ENCODE peak calls at places on chromosomes 1 and 21, in six cellular contexts. B is H1, W is HepG2, R is GM12878, T is K562, D is GM12892. P is an unnamed sample.

GRCh38 chr1:119516680-119517079 is 9.7 kb downstream of the HSD3B1 start:
- DNase-seq in B (peak), W (no peak), R (no peak), T (no peak), D (no peak), P (no peak)

GRCh38 chr1:167663002-167663772 is 33.2 kb downstream of the RCSD1 start:
- DNase-seq in B (no peak), W (no peak), R (peak), T (peak), D (no peak), P (no peak)

GRCh38 chr1:31510853-31511789 is 65.2 kb upstream of the TINAGL1 start:
- DNase-seq in B (no peak), W (peak), R (no peak), T (no peak), D (no peak), P (no peak)

GRCh38 chr1:52142220-52143153 is 598 bp downstream of the ZFYVE9 start:
- DNase-seq in B (peak), W (peak), R (no peak), T (peak), D (peak), P (peak)

GRCh38 chr1:176996455-176997090 is 167.9 kb downstream of the ASTN1 start:
- DNase-seq in B (peak), W (no peak), R (no peak), T (no peak), D (no peak), P (no peak)

GRCh38 chr1:231279081-231279480 is 38.1 kb downstream of the GNPAT start:
- DNase-seq in B (no peak), W (no peak), R (no peak), T (no peak), D (no peak), P (no peak)

GRCh38 chr1:244863491-244864252 is 671 bp downstream of the HNRNPU start:
- DNase-seq in B (no peak), W (no peak), R (no peak), T (no peak), D (no peak), P (peak)

GRCh38 chr1:230865062-230865817 is 3.1 kb downstream of the C1orf198 start:
- DNase-seq in B (no peak), W (no peak), R (no peak), T (no peak), D (no peak), P (no peak)

GRCh38 chr21:39001341-39001740 is 181.9 kb downstream of the PSMG1 start:
- DNase-seq in B (no peak), W (no peak), R (no peak), T (no peak), D (no peak), P (no peak)

GRCh38 chr1:153531638-153532037 is 4.2 kb downstream of the S100A6 start:
- DNase-seq in B (no peak), W (no peak), R (no peak), T (no peak), D (no peak), P (no peak)

GRCh38 chr1:246769306-246769705 is 45.1 kb downstream of the SCCPDH start:
- DNase-seq in B (no peak), W (no peak), R (no peak), T (no peak), D (no peak), P (no peak)

GRCh38 chr1:241306125-241306790 is 50.7 kb downstream of the RGS7 start:
- DNase-seq in B (no peak), W (no peak), R (no peak), T (no peak), D (no peak), P (no peak)

GRCh38 chr1:180168786-180169640 is 14.3 kb downstream of the QSOX1 start:
- DNase-seq in B (no peak), W (peak), R (no peak), T (peak), D (peak), P (peak)

GRCh38 chr1:7886346-7886745 is 33.5 kb upstream of the UTS2 start:
- DNase-seq in B (no peak), W (no peak), R (no peak), T (no peak), D (no peak), P (no peak)

GRCh38 chr1:87331319-87332269 is 2.9 kb downstream of the LMO4 start:
- DNase-seq in B (peak), W (peak), R (no peak), T (peak), D (peak), P (no peak)

GRCh38 chr1:147095691-147096090 is 76.6 kb downstream of the PRKAB2 start:
- DNase-seq in B (no peak), W (no peak), R (no peak), T (no peak), D (no peak), P (no peak)

GRCh38 chr1:17161137-17161700 is 42.0 kb upstream of the PADI2 start:
- DNase-seq in B (no peak), W (no peak), R (no peak), T (no peak), D (no peak), P (no peak)

GRCh38 chr1:13652238-13652637 is 47.8 kb upstream of the PRDM2 start:
- DNase-seq in B (no peak), W (no peak), R (no peak), T (no peak), D (no peak), P (no peak)

GRCh38 chr1:58397187-58397820 is 149.2 kb downstream of the OMA1 start:
- DNase-seq in B (no peak), W (peak), R (no peak), T (no peak), D (no peak), P (no peak)

GRCh38 chr1:58561635-58562034 is 15.1 kb upstream of the OMA1 start:
- DNase-seq in B (no peak), W (no peak), R (no peak), T (no peak), D (no peak), P (no peak)

GRCh38 chr1:44777547-44777946 is 2.2 kb downstream of the RPS8 start:
- DNase-seq in B (no peak), W (no peak), R (no peak), T (no peak), D (no peak), P (no peak)

GRCh38 chr1:85322655-85323054 is 46.2 kb upstream of the BCL10 start:
- DNase-seq in B (no peak), W (no peak), R (no peak), T (no peak), D (no peak), P (no peak)

GRCh38 chr1:232226197-232226681 is 403.7 kb downstream of the SIPA1L2 start:
- DNase-seq in B (peak), W (no peak), R (no peak), T (no peak), D (no peak), P (no peak)

GRCh38 chr1:201329286-201329685 is 46.0 kb downstream of the PKP1 start:
- DNase-seq in B (no peak), W (no peak), R (no peak), T (no peak), D (no peak), P (no peak)

GRCh38 chr1:91278754-91279153 is 125.9 kb downstream of the HFM1 start:
- DNase-seq in B (no peak), W (peak), R (no peak), T (peak), D (no peak), P (no peak)

GRCh38 chr1:50333595-50333974 is 89.7 kb downstream of the DMRTA2 start:
- DNase-seq in B (peak), W (no peak), R (no peak), T (peak), D (peak), P (peak)

GRCh38 chr21:14617040-14617393 is 70.9 kb upstream of the SAMSN1 start:
- DNase-seq in B (no peak), W (no peak), R (no peak), T (no peak), D (no peak), P (no peak)

GRCh38 chr1:9840176-9840575 is 16.4 kb upstream of the CLSTN1 start:
- DNase-seq in B (no peak), W (no peak), R (no peak), T (no peak), D (no peak), P (no peak)
- TF ChIP-seq TAF1 in B (no peak), W (no peak), R (no peak), T (no peak), D (no peak), P (no peak)

GRCh38 chr1:155847823-155848529 is 9.0 kb downstream of the GON4L start:
- DNase-seq in B (no peak), W (no peak), R (no peak), T (no peak), D (no peak), P (no peak)
- TF ChIP-seq POLR2A in B (no peak), W (no peak), R (no peak), T (no peak), D (no peak), P (no peak)

DNA sequence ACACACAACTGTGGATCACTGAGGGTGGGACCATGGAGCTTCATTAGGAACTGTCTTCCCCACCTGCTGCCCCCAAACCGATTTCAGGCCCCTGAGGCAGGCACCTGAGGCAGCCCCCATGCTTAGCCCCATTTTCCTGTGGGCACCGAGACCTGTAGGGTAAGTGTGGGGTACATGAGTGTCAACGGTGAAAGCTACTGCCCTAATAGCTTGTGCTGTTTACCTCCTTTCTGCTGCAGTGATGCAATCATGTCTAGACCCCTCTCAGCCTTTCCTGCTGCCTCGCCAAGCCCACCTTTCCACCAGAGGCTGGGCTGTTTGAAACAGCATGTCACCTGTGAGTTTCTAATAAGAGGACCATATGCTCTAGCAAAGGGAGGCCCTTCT is 53.0 kb downstream of the NFASC start:
- DNase-seq in B (no peak), W (no peak), R (no peak), T (no peak), D (no peak), P (no peak)
- TF ChIP-seq TAF1 in B (no peak), W (no peak), R (no peak), T (no peak), D (no peak), P (no peak)

GRCh38 chr1:228165372-228166169 is at the start of gene IBA57:
- DNase-seq in B (peak), W (peak), R (peak), T (peak), D (peak), P (peak)
- TF ChIP-seq POLR2A in B (peak), W (no peak), R (peak), T (peak), D (peak), P (peak)

GRCh38 chr1:160471253-160471652 is 51.8 kb downstream of the SLAMF6 start:
- DNase-seq in B (no peak), W (no peak), R (no peak), T (no peak), D (no peak), P (no peak)
- TF ChIP-seq TAF1 in B (no peak), W (no peak), R (no peak), T (no peak), D (no peak), P (no peak)

DNA sequence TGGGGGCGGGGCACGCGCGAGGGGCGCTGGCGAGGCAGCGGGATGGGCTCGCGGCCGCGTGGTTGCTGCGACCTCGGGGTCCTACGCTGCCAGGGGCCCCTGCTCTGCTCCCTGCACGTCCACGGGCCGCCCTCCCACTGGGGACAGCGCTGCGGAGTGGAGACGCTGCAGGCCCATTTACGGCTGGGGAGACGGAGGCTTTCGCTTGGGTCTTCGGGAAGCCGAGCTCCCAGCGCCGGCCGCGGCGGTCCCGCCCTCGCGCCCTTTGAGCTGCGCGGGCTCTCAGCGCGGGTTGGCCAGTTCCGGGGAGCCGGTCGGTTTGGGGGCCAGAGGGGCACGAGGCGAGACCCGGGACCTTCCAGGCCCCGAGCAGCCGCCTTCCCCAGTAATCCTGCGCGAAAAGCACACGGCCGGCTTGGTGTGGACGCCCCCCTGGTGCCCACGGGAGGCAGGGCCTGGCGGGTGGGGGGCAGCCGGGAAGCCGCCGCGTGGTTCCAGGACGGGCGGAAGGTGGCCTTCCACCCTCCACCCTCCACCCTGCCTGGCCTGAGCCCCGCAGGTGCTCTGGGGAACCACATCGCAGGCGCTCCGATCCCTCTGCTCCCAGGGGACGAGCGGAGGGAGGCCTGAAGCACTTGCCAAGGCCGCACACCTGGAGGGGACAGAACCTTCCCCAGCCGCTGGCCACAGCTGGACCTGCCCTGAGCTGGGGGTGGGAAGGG is 570 bp upstream of the PEX10 start:
- DNase-seq in B (no peak), W (peak), R (no peak), T (peak), D (peak), P (peak)
- TF ChIP-seq POLR2A in B (no peak), W (no peak), R (peak), T (peak), D (peak), P (no peak)

GRCh38 chr1:83029916-83030315 is 969.0 kb downstream of the TTLL7 start:
- DNase-seq in B (no peak), W (no peak), R (no peak), T (no peak), D (no peak), P (no peak)

GRCh38 chr1:83028467-83028866 is 970.5 kb downstream of the TTLL7 start:
- DNase-seq in B (no peak), W (no peak), R (no peak), T (no peak), D (no peak), P (no peak)

GRCh38 chr1:83024251-83024767 is 974.6 kb downstream of the TTLL7 start:
- DNase-seq in B (no peak), W (no peak), R (no peak), T (no peak), D (no peak), P (no peak)

GRCh38 chr1:83029050-83029449 is 969.9 kb downstream of the TTLL7 start:
- DNase-seq in B (no peak), W (no peak), R (no peak), T (no peak), D (no peak), P (no peak)

GRCh38 chr1:83026745-83027144 is 972.2 kb downstream of the TTLL7 start:
- DNase-seq in B (no peak), W (no peak), R (no peak), T (no peak), D (no peak), P (no peak)
- TF ChIP-seq TAF1 in B (no peak), W (no peak), R (no peak), T (no peak), D (no peak), P (no peak)

GRCh38 chr1:157138220-157139124 is at the start of gene ETV3:
- DNase-seq in B (peak), W (peak), R (peak), T (peak), D (peak), P (peak)
- TF ChIP-seq POLR2A in B (no peak), W (peak), R (peak), T (peak), D (peak), P (no peak)

GRCh38 chr1:151455966-151456365 is 3.3 kb downstream of the POGZ start:
- DNase-seq in B (no peak), W (no peak), R (no peak), T (no peak), D (no peak), P (no peak)
- TF ChIP-seq TAF1 in B (no peak), W (no peak), R (no peak), T (no peak), D (no peak), P (no peak)

DNA sequence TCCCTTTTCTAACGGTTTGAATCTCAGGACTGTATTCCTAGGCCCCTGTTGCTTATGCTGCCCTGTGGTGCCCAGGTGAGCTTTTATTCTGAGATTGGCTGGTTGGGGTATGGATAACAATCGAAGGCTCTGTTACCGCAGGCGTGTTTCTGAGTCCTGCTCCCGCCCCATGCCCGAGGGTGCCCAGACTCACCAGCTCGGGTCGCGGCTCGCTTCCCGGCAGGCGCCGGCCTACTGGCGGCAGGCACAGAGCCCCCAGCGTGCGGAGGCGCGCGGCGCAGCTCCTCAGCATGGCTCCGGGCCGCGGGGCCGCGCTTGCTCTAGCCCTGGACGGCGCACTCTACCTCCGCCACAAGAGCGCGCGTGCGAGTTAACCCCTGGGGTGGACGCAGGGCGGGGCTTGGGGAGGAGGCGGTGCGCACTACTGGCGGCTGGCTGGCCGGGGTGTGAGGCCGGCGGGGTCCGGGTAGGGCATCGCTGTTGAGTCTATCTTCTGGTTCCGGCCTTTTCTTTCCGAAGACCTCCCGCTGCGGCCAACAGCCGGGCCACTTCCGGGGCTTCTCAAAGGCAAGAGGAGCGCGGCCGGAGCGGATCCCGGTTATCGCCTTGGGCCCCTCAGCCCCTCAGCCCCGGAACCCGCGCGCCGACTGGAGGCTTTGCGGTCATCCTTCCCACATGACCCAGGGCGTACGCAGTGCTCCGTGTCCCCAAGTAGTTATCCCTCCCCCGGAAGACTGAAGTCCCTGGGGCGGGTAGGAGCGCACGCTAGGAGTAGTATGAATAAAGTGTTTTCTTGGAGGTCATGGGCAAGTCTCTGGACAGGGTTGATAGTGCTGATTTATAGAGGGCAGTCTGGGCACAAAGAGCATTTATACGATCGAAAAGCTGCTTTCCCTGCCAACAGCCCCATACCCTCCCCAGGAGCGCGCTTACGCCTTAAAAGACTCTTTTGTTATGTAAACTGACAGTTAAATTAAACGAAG is at the start of gene THEM4:
- DNase-seq in B (peak), W (peak), R (peak), T (peak), D (peak), P (peak)
- TF ChIP-seq POLR2A in B (peak), W (peak), R (peak), T (peak), D (peak), P (peak)